ENCODE peak calls at places on chromosome 3, in eight cellular contexts. One of them, this sample, is unnamed.
A peak's percentile ranks its signal among the peaks of the same experiment; 100 is the strongest.

GRCh38 chr3:43426388-43426787 is 140.0 kb downstream of the SNRK start:
- DNase-seq in gastrocnemius medialis: peak; percentile 60
- DNase-seq in activated T-cell treated with anti-CD3 and anti-CD28 coated beads for 1 hour: no peak
- DNase-seq in stimulated activated naive CD8-positive, alpha-beta T cell treated with anti-CD3 and anti-CD28 coated beads, Interleukin-15, Interleukin-2, amounts not matched to agents 100 U/mL and 50 U/mL, for 24 hours: no peak
- DNase-seq in testis: no peak
- DNase-seq in Calu3: no peak
- DNase-seq in GM13977: no peak
- DNase-seq in A549: no peak
- DNase-seq in this sample: no peak

GRCh38 chr3:127156651-127157050 is 36.3 kb upstream of the PRR23E start:
- DNase-seq in testis: no peak
- DNase-seq in activated T-cell treated with anti-CD3 and anti-CD28 coated beads for 1 hour: no peak
- DNase-seq in Calu3: no peak
- DNase-seq in stimulated activated naive CD8-positive, alpha-beta T cell treated with anti-CD3 and anti-CD28 coated beads, Interleukin-15, Interleukin-2, amounts not matched to agents 100 U/mL and 50 U/mL, for 24 hours: no peak
- DNase-seq in gastrocnemius medialis: no peak
- DNase-seq in GM13977: no peak
- DNase-seq in A549: no peak
- DNase-seq in this sample: no peak

GRCh38 chr3:89572261-89572660 is 464.8 kb downstream of the EPHA3 start:
- DNase-seq in Calu3: no peak
- DNase-seq in A549: no peak
- DNase-seq in activated T-cell treated with anti-CD3 and anti-CD28 coated beads for 1 hour: no peak
- DNase-seq in gastrocnemius medialis: no peak
- DNase-seq in testis: no peak
- DNase-seq in stimulated activated naive CD8-positive, alpha-beta T cell treated with anti-CD3 and anti-CD28 coated beads, Interleukin-15, Interleukin-2, amounts not matched to agents 100 U/mL and 50 U/mL, for 24 hours: no peak
- DNase-seq in GM13977: no peak
- DNase-seq in this sample: no peak

GRCh38 chr3:9742560-9742959 is 7.2 kb upstream of the OGG1 start:
- DNase-seq in stimulated activated naive CD8-positive, alpha-beta T cell treated with anti-CD3 and anti-CD28 coated beads, Interleukin-15, Interleukin-2, amounts not matched to agents 100 U/mL and 50 U/mL, for 24 hours: no peak
- DNase-seq in testis: no peak
- DNase-seq in Calu3: no peak
- DNase-seq in gastrocnemius medialis: no peak
- DNase-seq in activated T-cell treated with anti-CD3 and anti-CD28 coated beads for 1 hour: no peak
- DNase-seq in GM13977: no peak
- DNase-seq in A549: no peak
- DNase-seq in this sample: no peak

GRCh38 chr3:118408431-118408830 is 626.2 kb downstream of the IGSF11 start:
- DNase-seq in stimulated activated naive CD8-positive, alpha-beta T cell treated with anti-CD3 and anti-CD28 coated beads, Interleukin-15, Interleukin-2, amounts not matched to agents 100 U/mL and 50 U/mL, for 24 hours: no peak
- DNase-seq in gastrocnemius medialis: no peak
- DNase-seq in A549: no peak
- DNase-seq in activated T-cell treated with anti-CD3 and anti-CD28 coated beads for 1 hour: no peak
- DNase-seq in Calu3: no peak
- DNase-seq in GM13977: no peak
- DNase-seq in testis: no peak
- DNase-seq in this sample: no peak

GRCh38 chr3:46512191-46512590 is 14.4 kb downstream of the RTP3 start:
- DNase-seq in GM13977: no peak
- DNase-seq in testis: no peak
- DNase-seq in Calu3: no peak
- DNase-seq in A549: no peak
- DNase-seq in stimulated activated naive CD8-positive, alpha-beta T cell treated with anti-CD3 and anti-CD28 coated beads, Interleukin-15, Interleukin-2, amounts not matched to agents 100 U/mL and 50 U/mL, for 24 hours: no peak
- DNase-seq in activated T-cell treated with anti-CD3 and anti-CD28 coated beads for 1 hour: no peak
- DNase-seq in gastrocnemius medialis: no peak
- DNase-seq in this sample: no peak

GRCh38 chr3:71875461-71875947 is 90.6 kb upstream of the PROK2 start:
- DNase-seq in stimulated activated naive CD8-positive, alpha-beta T cell treated with anti-CD3 and anti-CD28 coated beads, Interleukin-15, Interleukin-2, amounts not matched to agents 100 U/mL and 50 U/mL, for 24 hours: peak; percentile 83
- DNase-seq in activated T-cell treated with anti-CD3 and anti-CD28 coated beads for 1 hour: peak; percentile 68
- DNase-seq in gastrocnemius medialis: peak; percentile 30
- DNase-seq in GM13977: peak; percentile 71
- DNase-seq in A549: peak; percentile 63
- DNase-seq in Calu3: peak; percentile 80
- DNase-seq in testis: peak; percentile 84
- DNase-seq in this sample: peak; percentile 84

GRCh38 chr3:62084558-62084957 is 288.8 kb downstream of the FEZF2 start:
- DNase-seq in A549: no peak
- DNase-seq in Calu3: no peak
- DNase-seq in activated T-cell treated with anti-CD3 and anti-CD28 coated beads for 1 hour: no peak
- DNase-seq in GM13977: no peak
- DNase-seq in testis: no peak
- DNase-seq in gastrocnemius medialis: no peak
- DNase-seq in stimulated activated naive CD8-positive, alpha-beta T cell treated with anti-CD3 and anti-CD28 coated beads, Interleukin-15, Interleukin-2, amounts not matched to agents 100 U/mL and 50 U/mL, for 24 hours: no peak
- DNase-seq in this sample: no peak

GRCh38 chr3:169894110-169894509 is 17.3 kb upstream of the SAMD7 start:
- DNase-seq in testis: no peak
- DNase-seq in GM13977: no peak
- DNase-seq in stimulated activated naive CD8-positive, alpha-beta T cell treated with anti-CD3 and anti-CD28 coated beads, Interleukin-15, Interleukin-2, amounts not matched to agents 100 U/mL and 50 U/mL, for 24 hours: no peak
- DNase-seq in activated T-cell treated with anti-CD3 and anti-CD28 coated beads for 1 hour: no peak
- DNase-seq in Calu3: no peak
- DNase-seq in A549: no peak
- DNase-seq in gastrocnemius medialis: no peak
- DNase-seq in this sample: no peak

GRCh38 chr3:61877359-61877770 is 316.0 kb downstream of the PTPRG start:
- DNase-seq in gastrocnemius medialis: no peak
- DNase-seq in stimulated activated naive CD8-positive, alpha-beta T cell treated with anti-CD3 and anti-CD28 coated beads, Interleukin-15, Interleukin-2, amounts not matched to agents 100 U/mL and 50 U/mL, for 24 hours: no peak
- DNase-seq in activated T-cell treated with anti-CD3 and anti-CD28 coated beads for 1 hour: no peak
- DNase-seq in GM13977: peak; percentile 17
- DNase-seq in Calu3: peak; percentile 1
- DNase-seq in A549: no peak
- DNase-seq in testis: no peak
- DNase-seq in this sample: no peak

This sample was measured in germinal center.